ENCODE peak calls at places on chromosomes 4 and X, in four cellular contexts. Q is neuronal stem cell, P is H9, L is IMR-90. J is an unnamed sample.

GRCh38 chr4:14888790-14889189 is 113.5 kb upstream of the CPEB2 start:
- DNase-seq in Q (no peak), P (no peak), L (no peak), J (no peak)

GRCh38 chr4:24235609-24236008 is 345.8 kb upstream of the PPARGC1A start:
- DNase-seq in Q (no peak), P (no peak), L (peak), J (no peak)

GRCh38 chrX:130055103-130055502 is 55.2 kb downstream of the ELF4 start:
- DNase-seq in Q (no peak), P (no peak), L (peak), J (peak)

GRCh38 chr4:74293558-74293957 is 14.7 kb upstream of the EPGN start:
- DNase-seq in Q (no peak), P (no peak), L (no peak), J (no peak)

GRCh38 chr4:1198070-1198844 is 25.9 kb upstream of the SPON2 start:
- DNase-seq in Q (no peak), P (no peak), L (peak), J (no peak)

GRCh38 chr4:41024556-41025491 is 189.5 kb downstream of the APBB2 start:
- DNase-seq in Q (peak), P (no peak), L (peak), J (peak)

GRCh38 chr4:118773082-118773792 is 62.7 kb downstream of the SEC24D start:
- DNase-seq in Q (no peak), P (no peak), L (no peak), J (peak)

GRCh38 chr4:6092971-6093370 is 74.7 kb upstream of the C4orf50 start:
- DNase-seq in Q (no peak), P (no peak), L (no peak), J (no peak)

GRCh38 chrX:129649268-129650182 is 5.2 kb downstream of the APLN start:
- DNase-seq in Q (no peak), P (peak), L (peak), J (no peak)

GRCh38 chr4:74934016-74934821 is 1.3 kb downstream of the PARM1 start:
- DNase-seq in Q (no peak), P (peak), L (peak), J (peak)

GRCh38 chr4:147799986-147800555 is 68.2 kb downstream of the ARHGAP10 start:
- DNase-seq in Q (no peak), P (no peak), L (no peak), J (no peak)

GRCh38 chrX:111447298-111447697 is 35.3 kb upstream of the DCX start:
- DNase-seq in Q (peak), P (peak), L (no peak), J (peak)

GRCh38 chr4:1974836-1975235 is 33.9 kb downstream of the NELFA start:
- DNase-seq in Q (no peak), P (no peak), L (no peak), J (no peak)

GRCh38 chr4:30600246-30600645 is 119.9 kb upstream of the PCDH7 start:
- DNase-seq in Q (peak), P (no peak), L (no peak), J (peak)

GRCh38 chr4:130233377-130234047 is 1137.6 kb downstream of the C4orf33 start:
- DNase-seq in Q (no peak), P (no peak), L (no peak), J (no peak)

GRCh38 chrX:20269848-20270556 is 3.3 kb upstream of the RPS6KA3 start:
- DNase-seq in Q (no peak), P (no peak), L (no peak), J (no peak)

DNA sequence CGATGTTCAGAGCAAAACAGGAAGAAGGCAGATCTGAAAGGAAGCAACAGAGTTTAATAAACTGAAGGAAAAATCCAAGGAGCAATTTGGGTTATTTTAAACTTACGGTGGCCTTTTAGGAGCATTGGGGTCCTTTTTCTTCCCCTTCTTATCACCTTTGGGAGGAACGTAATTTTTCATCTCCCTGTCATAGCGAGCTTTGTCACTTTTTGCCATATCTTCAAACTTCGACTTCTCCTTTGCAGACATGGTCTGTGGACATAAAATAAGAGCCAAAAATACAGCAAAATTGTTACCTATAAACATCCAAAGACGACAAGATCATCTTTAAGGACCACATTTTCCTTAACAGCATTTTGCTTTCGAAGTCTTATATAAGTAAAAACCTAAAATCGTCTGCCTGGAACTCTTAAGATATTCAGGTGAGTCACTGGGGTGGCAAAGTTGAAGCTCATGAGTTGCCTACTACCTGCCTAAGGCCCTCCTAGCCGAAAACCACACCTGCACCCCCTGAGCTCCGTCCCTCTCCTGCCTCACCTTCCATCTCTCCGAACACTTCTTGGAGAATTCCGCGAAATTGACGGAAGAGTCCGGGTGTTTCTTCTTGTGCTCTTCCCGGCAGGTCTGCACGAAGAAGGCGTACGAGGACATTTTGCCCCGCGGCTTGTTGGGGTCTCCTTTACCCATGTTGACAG is 1.0 kb downstream of the HMGB2 start:
- DNase-seq in Q (no peak), P (no peak), L (peak), J (peak)
- H2BK15ac ChIP-seq in Q (no peak), P (no peak), L (no peak), J (no peak)

GRCh38 chr4:173765731-173766130 is 235.7 kb upstream of the HAND2 start:
- DNase-seq in Q (no peak), P (no peak), L (no peak), J (no peak)
- H2BK15ac ChIP-seq in Q (no peak), P (no peak), L (no peak), J (no peak)

DNA sequence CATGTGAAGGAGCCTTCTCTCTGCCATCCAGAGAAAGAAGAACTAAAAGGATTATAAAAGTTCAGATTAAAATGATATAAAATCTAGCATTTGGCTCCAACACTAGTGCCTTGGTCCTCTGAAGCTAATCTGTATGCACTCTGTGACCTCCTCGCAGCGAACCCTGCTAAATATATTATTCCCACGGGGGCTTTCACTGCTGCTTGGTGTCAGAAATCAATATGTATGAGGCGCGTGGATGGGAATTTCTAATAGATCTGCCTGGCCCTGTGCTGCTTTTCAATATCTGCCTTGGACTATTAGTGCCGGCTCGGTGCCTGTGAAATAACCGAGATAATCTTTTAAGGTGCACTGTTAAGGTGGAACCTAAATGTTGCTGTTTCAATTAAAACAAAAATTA is 69.7 kb downstream of the CXXC4 start:
- DNase-seq in Q (no peak), P (no peak), L (no peak), J (no peak)
- H2BK15ac ChIP-seq in Q (no peak), P (no peak), L (no peak), J (no peak)

GRCh38 chrX:40471965-40472648 is 108.7 kb upstream of the ATP6AP2 start:
- DNase-seq in Q (no peak), P (peak), L (peak), J (peak)
- H2BK15ac ChIP-seq in Q (no peak), P (no peak), L (no peak), J (no peak)

GRCh38 chr4:26059391-26060154 is 145.6 kb downstream of the SMIM20 start:
- DNase-seq in Q (no peak), P (no peak), L (no peak), J (no peak)
- H2BK15ac ChIP-seq in Q (no peak), P (no peak), L (no peak), J (no peak)

DNA sequence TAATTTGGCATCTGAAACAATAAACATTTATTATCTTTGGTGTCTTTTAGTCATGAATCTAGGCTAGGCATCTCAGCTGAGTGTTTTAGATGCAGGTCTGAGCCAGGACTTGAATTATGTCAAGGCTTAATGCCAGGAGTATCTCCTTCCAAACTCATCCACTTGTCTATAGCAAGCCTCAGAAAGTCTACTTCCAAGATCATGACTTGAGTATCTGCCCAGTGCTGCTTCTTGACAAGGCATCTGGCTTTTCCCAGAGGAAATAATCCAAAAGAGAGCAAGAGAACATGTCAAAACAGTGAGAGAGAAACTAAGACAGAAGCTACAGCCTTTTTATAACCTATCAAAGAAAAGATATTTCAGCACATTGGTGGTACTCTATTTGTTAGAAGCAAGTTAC is 1052.0 kb upstream of the PCDH10 start:
- DNase-seq in Q (no peak), P (no peak), L (no peak), J (no peak)
- H2BK15ac ChIP-seq in Q (no peak), P (no peak), L (no peak), J (no peak)

DNA sequence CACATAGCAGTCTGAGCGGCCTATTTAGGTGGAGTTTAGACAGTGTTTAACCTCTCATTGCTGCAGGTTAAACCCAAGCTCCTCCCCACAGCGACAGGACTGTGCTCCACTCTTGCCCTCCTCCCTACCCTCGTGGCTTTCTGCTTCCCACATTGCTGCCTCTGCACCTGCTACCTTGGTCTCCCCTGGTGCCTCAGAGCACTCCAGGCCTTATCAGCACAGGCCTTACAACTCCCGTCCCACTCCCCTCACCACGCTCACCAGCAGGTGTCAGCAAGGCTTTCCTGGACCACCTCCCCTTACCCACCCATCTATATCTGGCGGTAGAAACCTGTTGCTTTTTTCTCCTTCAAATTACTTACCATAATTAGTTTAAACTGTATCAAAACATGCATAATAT is 18.6 kb downstream of the HELT start:
- DNase-seq in Q (no peak), P (no peak), L (no peak), J (peak)
- H2BK15ac ChIP-seq in Q (no peak), P (no peak), L (no peak), J (no peak)

GRCh38 chr4:144778364-144778763 is 132.4 kb downstream of the HHIP start:
- DNase-seq in Q (no peak), P (no peak), L (no peak), J (no peak)
- H2BK15ac ChIP-seq in Q (no peak), P (no peak), L (no peak), J (no peak)

GRCh38 chr4:4394644-4395043 is 7.7 kb downstream of the NSG1 start:
- DNase-seq in Q (no peak), P (no peak), L (peak), J (no peak)

GRCh38 chr4:4396628-4397440 is 9.9 kb downstream of the NSG1 start:
- DNase-seq in Q (no peak), P (peak), L (peak), J (peak)

GRCh38 chr4:4398430-4398829 is 11.5 kb downstream of the NSG1 start:
- DNase-seq in Q (no peak), P (no peak), L (no peak), J (no peak)

GRCh38 chr4:4395849-4396627 is 9.1 kb downstream of the NSG1 start:
- DNase-seq in Q (no peak), P (peak), L (peak), J (peak)

DNA sequence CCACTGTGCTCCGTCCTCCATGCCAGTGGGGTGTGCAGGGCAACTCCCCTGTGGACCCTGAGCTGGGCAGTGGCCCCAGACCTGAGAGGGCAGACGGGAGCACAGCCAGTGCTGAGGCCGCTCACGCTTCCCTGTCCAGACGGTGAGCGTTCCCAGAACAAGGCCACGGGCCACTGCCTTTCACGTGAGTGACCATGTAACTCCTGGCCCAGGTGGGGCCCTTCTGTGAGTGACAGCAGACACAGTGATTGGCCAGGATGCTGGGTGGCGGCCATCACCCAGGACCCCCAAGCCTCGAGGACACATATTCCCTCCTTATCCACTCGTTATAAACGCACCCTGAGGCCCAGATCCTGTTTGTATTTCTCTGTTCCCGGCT is 10.5 kb downstream of the NSG1 start:
- DNase-seq in Q (no peak), P (no peak), L (no peak), J (no peak)
- H2BK15ac ChIP-seq in Q (no peak), P (no peak), L (peak), J (no peak)